ENCODE peak calls at places on chromosomes 1 and 21, in four cellular contexts. I, S, F and W are unnamed samples.

GRCh38 chr1:64183985-64184440 is 19.4 kb upstream of the UBE2U start:
- DNase-seq in I (no peak), S (no peak), F (no peak), W (no peak)

GRCh38 chr1:8583031-8583430 is 234.4 kb downstream of the RERE start:
- DNase-seq in I (no peak), S (no peak), F (no peak), W (no peak)

GRCh38 chr1:241612533-241613505 is 27.4 kb downstream of the CHML start:
- DNase-seq in I (no peak), S (no peak), F (no peak), W (no peak)

GRCh38 chr1:201535778-201536245 is 3.1 kb upstream of the NAV1 start:
- DNase-seq in I (no peak), S (peak), F (no peak), W (no peak)

GRCh38 chr21:43659136-43660000 is at the start of the genes HSF2BP and RRP1B:
- DNase-seq in I (no peak), S (peak), F (peak), W (peak)

GRCh38 chr21:29416268-29416667 is 117.5 kb downstream of the BACH1 start:
- DNase-seq in I (no peak), S (no peak), F (no peak), W (no peak)

GRCh38 chr1:210233495-210234253 is 1.1 kb downstream of the SERTAD4 start:
- DNase-seq in I (no peak), S (peak), F (no peak), W (peak)

GRCh38 chr1:165298081-165298820 is 58.3 kb downstream of the LMX1A start:
- DNase-seq in I (no peak), S (no peak), F (no peak), W (no peak)

GRCh38 chr1:115782571-115783281 is 14.2 kb upstream of the CASQ2 start:
- DNase-seq in I (no peak), S (no peak), F (no peak), W (no peak)

GRCh38 chr1:53702287-53702805 is 36.6 kb downstream of the GLIS1 start:
- DNase-seq in I (no peak), S (no peak), F (no peak), W (no peak)

GRCh38 chr1:182392045-182393028 is 747 bp upstream of the GLUL start:
- DNase-seq in I (no peak), S (no peak), F (no peak), W (peak)

GRCh38 chr1:103457856-103458255 is 67.6 kb upstream of the RNPC3 start:
- DNase-seq in I (no peak), S (no peak), F (no peak), W (no peak)

GRCh38 chr1:103460496-103460895 is 65.0 kb upstream of the RNPC3 start:
- DNase-seq in I (no peak), S (no peak), F (no peak), W (no peak)

GRCh38 chr1:103459385-103459784 is 66.1 kb upstream of the RNPC3 start:
- DNase-seq in I (no peak), S (no peak), F (no peak), W (no peak)

GRCh38 chr1:103467100-103467499 is 58.4 kb upstream of the RNPC3 start:
- DNase-seq in I (no peak), S (no peak), F (no peak), W (no peak)

DNA sequence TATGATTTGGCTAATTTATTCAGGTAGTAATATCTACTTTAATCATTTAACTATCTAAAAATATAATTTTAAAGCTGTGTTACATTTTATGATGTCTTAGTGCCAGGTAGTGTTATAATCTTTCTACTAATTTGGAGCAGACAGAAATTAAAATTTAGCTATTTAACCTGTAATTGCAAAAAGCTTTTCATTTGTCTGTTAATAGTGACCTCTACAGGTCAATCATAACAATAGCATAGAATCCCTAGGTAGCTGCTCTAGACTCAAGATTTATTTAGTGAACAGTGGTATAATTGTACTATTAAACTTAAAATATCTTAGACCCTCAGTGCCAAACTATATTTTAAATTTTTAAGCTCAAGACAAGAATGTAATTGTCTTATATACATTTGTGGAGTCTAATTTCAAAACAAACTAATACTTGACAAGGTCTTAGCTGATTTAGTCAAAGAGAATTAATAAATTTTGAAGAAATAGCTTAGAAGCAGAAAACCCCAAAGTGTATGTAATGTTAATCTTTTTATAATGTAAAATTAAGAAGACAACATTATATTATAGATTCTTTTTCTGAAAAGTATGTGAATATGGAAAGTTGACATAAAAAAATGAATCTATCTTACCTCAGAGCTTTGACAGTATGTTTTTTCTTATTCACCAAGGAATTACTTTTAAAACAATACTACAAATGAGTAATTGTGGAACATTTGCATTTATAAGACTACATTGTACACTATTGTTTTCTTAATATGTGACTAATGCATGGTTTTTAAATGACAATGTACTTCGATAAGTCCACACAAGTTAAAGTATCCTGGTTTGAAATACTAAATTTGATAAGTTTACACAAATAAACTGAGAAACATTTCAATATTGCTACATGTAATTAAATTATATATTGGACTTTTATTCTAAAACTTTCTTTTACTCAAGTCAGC is 64.1 kb upstream of the RNPC3 start:
- DNase-seq in I (no peak), S (peak), F (no peak), W (peak)
- TF ChIP-seq FOXK2 in I (no peak), S (no peak), F (no peak), W (no peak)

GRCh38 chr1:22810378-22810777 is 99.7 kb downstream of the EPHB2 start:
- DNase-seq in I (no peak), S (no peak), F (no peak), W (no peak)

GRCh38 chr1:22808186-22808845 is 97.7 kb downstream of the EPHB2 start:
- DNase-seq in I (no peak), S (no peak), F (no peak), W (no peak)

GRCh38 chr1:22809783-22810182 is 99.1 kb downstream of the EPHB2 start:
- DNase-seq in I (no peak), S (no peak), F (no peak), W (no peak)

GRCh38 chr1:22807340-22807739 is 96.7 kb downstream of the EPHB2 start:
- DNase-seq in I (no peak), S (no peak), F (no peak), W (no peak)

DNA sequence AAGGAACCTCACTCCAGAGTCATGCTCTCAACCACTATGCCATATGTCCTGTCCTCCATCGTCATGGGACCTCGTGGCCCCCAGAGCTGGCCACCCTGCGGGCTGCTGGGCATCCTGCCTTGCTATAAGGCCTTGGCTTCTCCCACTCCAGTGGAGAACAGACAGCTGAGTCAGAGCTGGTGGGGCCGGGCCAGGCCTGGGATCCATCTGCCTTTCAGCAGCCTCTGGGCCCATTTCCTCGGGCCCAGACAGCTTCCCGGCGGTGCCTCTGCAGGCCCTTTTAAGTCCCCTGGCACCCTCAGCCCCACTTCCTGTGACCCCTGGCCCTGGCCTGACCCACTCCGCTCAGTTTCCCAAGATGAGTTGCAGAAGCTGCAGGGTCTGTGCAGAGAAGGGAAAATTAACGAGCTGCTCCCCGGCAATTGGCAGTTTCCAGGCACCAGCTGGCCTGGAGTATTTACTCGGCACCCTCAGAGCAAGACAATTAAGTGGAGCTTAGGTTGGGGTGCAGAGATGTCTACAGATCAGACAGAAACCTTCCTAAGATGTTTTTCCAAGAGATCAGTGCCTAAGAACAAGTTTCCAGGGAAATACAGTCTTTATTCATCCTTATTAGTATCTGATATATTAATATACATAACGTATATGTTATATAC is 98.3 kb downstream of the EPHB2 start:
- DNase-seq in I (no peak), S (no peak), F (no peak), W (no peak)
- TF ChIP-seq FOXK2 in I (no peak), S (no peak), F (no peak), W (no peak)

GRCh38 chr1:225757927-225758460 is 19.6 kb upstream of the SRP9 start:
- DNase-seq in I (no peak), S (no peak), F (no peak), W (no peak)
- TF ChIP-seq FOXK2 in I (no peak), S (no peak), F (no peak), W (no peak)

GRCh38 chr1:29466258-29466657 is 229.9 kb downstream of the PTPRU start:
- DNase-seq in I (no peak), S (no peak), F (no peak), W (no peak)
- TF ChIP-seq FOXK2 in I (no peak), S (no peak), F (no peak), W (no peak)